ENCODE peak calls at places on chromosomes 2 and 18, in nine cellular contexts. U is ascending aorta; M is stomach; B is ovary; L is Peyer's patch; D is CD4-positive, alpha-beta memory T cell; Q is upper lobe of right lung; X is Panc1; H is uterus. S is an unnamed sample.

GRCh38 chr2:31337860-31338259 is 76.7 kb downstream of the XDH start:
- DNase-seq in U (no peak), M (no peak), B (no peak), L (no peak), D (no peak), Q (no peak), X (no peak), H (no peak), S (no peak)

GRCh38 chr2:178280261-178280852 is 86.0 kb downstream of the OSBPL6 start:
- DNase-seq in U (no peak), M (no peak), B (no peak), L (no peak), D (peak; percentile 35), Q (no peak), X (peak; percentile 25), H (peak; percentile 29), S (no peak)

GRCh38 chr2:24083567-24084385 is 858 bp downstream of the TP53I3 start:
- DNase-seq in U (peak; percentile 33), M (peak; percentile 85), B (no peak), L (peak; percentile 95), D (no peak), Q (peak; percentile 97), X (no peak), H (peak; percentile 72), S (peak; percentile 93)

GRCh38 chr18:52060612-52061259 is 279.3 kb upstream of the DCC start:
- DNase-seq in U (no peak), M (no peak), B (no peak), L (no peak), D (no peak), Q (no peak), X (no peak), H (no peak), S (no peak)

GRCh38 chr2:46909771-46910419 is 5.7 kb downstream of the MCFD2 start:
- DNase-seq in U (no peak), M (peak; percentile 33), B (no peak), L (peak; percentile 86), D (no peak), Q (no peak), X (peak; percentile 73), H (no peak), S (no peak)

GRCh38 chr18:66621816-66622576 is 18.1 kb upstream of the CDH19 start:
- DNase-seq in U (no peak), M (no peak), B (no peak), L (no peak), D (no peak), Q (no peak), X (no peak), H (no peak), S (no peak)

GRCh38 chr2:179842498-179843153 is 18.8 kb downstream of the ZNF385B start:
- DNase-seq in U (no peak), M (no peak), B (no peak), L (no peak), D (no peak), Q (no peak), X (no peak), H (no peak), S (no peak)

GRCh38 chr2:163341426-163341825 is 394.4 kb downstream of the FIGN start:
- DNase-seq in U (no peak), M (no peak), B (no peak), L (no peak), D (no peak), Q (no peak), X (no peak), H (no peak), S (no peak)

GRCh38 chr2:24892928-24893327 is 27.1 kb downstream of the ADCY3 start:
- DNase-seq in U (no peak), M (no peak), B (no peak), L (no peak), D (no peak), Q (no peak), X (no peak), H (no peak), S (no peak)

GRCh38 chr2:238853218-238853617 is 5.3 kb downstream of the TWIST2 start:
- DNase-seq in U (no peak), M (no peak), B (no peak), L (no peak), D (no peak), Q (no peak), X (no peak), H (no peak), S (no peak)

GRCh38 chr2:27428978-27429541 is 629 bp downstream of the NRBP1 start:
- DNase-seq in U (no peak), M (peak; percentile 91), B (peak; percentile 80), L (peak; percentile 92), D (peak; percentile 61), Q (peak; percentile 94), X (no peak), H (peak; percentile 71), S (no peak)

GRCh38 chr2:27428213-27428977 is at the start of gene NRBP1:
- DNase-seq in U (peak; percentile 58), M (peak; percentile 94), B (peak; percentile 93), L (peak; percentile 96), D (peak; percentile 86), Q (peak; percentile 97), X (peak; percentile 46), H (peak; percentile 90), S (peak; percentile 86)

GRCh38 chr2:27427863-27428212 is 593 bp upstream of the NRBP1 start:
- DNase-seq in U (no peak), M (no peak), B (no peak), L (no peak), D (no peak), Q (no peak), X (no peak), H (no peak), S (no peak)

GRCh38 chr2:27435628-27436027 is 6.6 kb upstream of the KRTCAP3 start:
- DNase-seq in U (no peak), M (no peak), B (no peak), L (no peak), D (no peak), Q (no peak), X (no peak), H (no peak), S (no peak)

DNA sequence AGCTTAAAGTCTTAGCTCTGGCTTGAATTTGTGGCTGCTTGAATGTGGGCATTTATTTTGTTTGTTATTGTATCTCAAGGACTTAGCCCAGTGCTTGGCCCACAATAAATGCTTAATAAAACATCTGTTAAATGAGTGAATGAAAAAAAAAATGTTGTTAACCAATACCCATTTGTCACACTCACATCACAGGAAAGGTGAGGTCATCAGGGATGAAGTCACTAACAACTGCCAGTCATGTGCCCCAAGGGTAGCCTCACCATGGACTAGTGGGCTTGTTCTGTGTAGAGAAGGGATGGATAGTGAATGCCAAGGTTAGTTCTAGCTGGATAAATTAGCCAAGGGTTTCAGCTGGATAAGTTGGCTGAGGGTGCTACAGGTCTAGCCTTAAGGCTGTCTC is 3.0 kb downstream of the NRBP1 start:
- DNase-seq in U (no peak), M (no peak), B (no peak), L (no peak), D (no peak), Q (no peak), X (peak; percentile 55), H (no peak), S (no peak)
- H3K27ac ChIP-seq in U (peak overlapping the region; percentile 99), M (no peak overlapping the region), B (no peak overlapping the region), L (no peak overlapping the region), D (no peak overlapping the region), Q (no peak overlapping the region), X (no peak overlapping the region), H (no peak overlapping the region), S (no peak overlapping the region)

GRCh38 chr2:26245810-26246209 is 1.1 kb downstream of the HADHB start:
- DNase-seq in U (no peak), M (no peak), B (no peak), L (no peak), D (no peak), Q (no peak), X (no peak), H (no peak), S (no peak)

GRCh38 chr2:26249625-26250024 is 4.9 kb downstream of the HADHB start:
- DNase-seq in U (no peak), M (no peak), B (no peak), L (no peak), D (no peak), Q (no peak), X (no peak), H (no peak), S (no peak)

GRCh38 chr2:26244479-26245230 is at the start of the genes HADHA and HADHB:
- DNase-seq in U (peak; percentile 57), M (peak; percentile 91), B (peak; percentile 89), L (peak; percentile 95), D (peak; percentile 90), Q (peak; percentile 96), X (peak; percentile 82), H (peak; percentile 89), S (peak; percentile 90)

GRCh38 chr2:26245231-26245732 is 543 bp downstream of the HADHB start:
- DNase-seq in U (no peak), M (peak; percentile 36), B (no peak), L (peak; percentile 79), D (peak; percentile 62), Q (peak; percentile 76), X (no peak), H (no peak), S (peak; percentile 55)

GRCh38 chr2:26246818-26247217 is 2.1 kb downstream of the HADHB start:
- DNase-seq in U (no peak), M (no peak), B (no peak), L (no peak), D (peak; percentile 14), Q (no peak), X (no peak), H (no peak), S (no peak)
- H3K27ac ChIP-seq in U (no peak overlapping the region), M (no peak overlapping the region), B (no peak overlapping the region), L (no peak overlapping the region), D (no peak overlapping the region), Q (no peak overlapping the region), X (peak overlapping the region; percentile 40), H (no peak overlapping the region), S (peak overlapping the region; percentile 67)

GRCh38 chr2:237530472-237531433 is 35.6 kb upstream of the PRLH start:
- DNase-seq in U (no peak), M (no peak), B (no peak), L (no peak), D (no peak), Q (no peak), X (no peak), H (no peak), S (no peak)
- H3K27ac ChIP-seq in U (no peak overlapping the region), M (no peak overlapping the region), B (no peak overlapping the region), L (no peak overlapping the region), D (no peak overlapping the region), Q (no peak overlapping the region), X (no peak overlapping the region), H (no peak overlapping the region), S (no peak overlapping the region)

GRCh38 chr2:217980036-217980435 is 22.8 kb downstream of the TNS1 start:
- DNase-seq in U (no peak), M (no peak), B (peak; percentile 55), L (peak; percentile 54), D (no peak), Q (peak; percentile 65), X (no peak), H (peak; percentile 75), S (no peak)

GRCh38 chr2:217979151-217979811 is 23.5 kb downstream of the TNS1 start:
- DNase-seq in U (no peak), M (no peak), B (peak; percentile 54), L (peak; percentile 40), D (no peak), Q (peak; percentile 64), X (no peak), H (peak; percentile 61), S (no peak)

GRCh38 chr2:217981084-217981730 is 21.6 kb downstream of the TNS1 start:
- DNase-seq in U (no peak), M (no peak), B (peak; percentile 26), L (peak; percentile 28), D (no peak), Q (peak; percentile 69), X (no peak), H (no peak), S (no peak)

GRCh38 chr2:217978536-217979150 is 24.2 kb downstream of the TNS1 start:
- DNase-seq in U (no peak), M (peak; percentile 39), B (peak; percentile 77), L (peak; percentile 43), D (no peak), Q (peak; percentile 72), X (no peak), H (peak; percentile 58), S (no peak)

GRCh38 chr2:217980591-217980990 is 22.2 kb downstream of the TNS1 start:
- DNase-seq in U (no peak), M (no peak), B (peak; percentile 33), L (peak; percentile 19), D (no peak), Q (peak; percentile 58), X (no peak), H (no peak), S (no peak)
- H3K27ac ChIP-seq in U (peak overlapping the region; percentile 36), M (peak overlapping the region; percentile 25), B (peak overlapping the region; percentile 91), L (peak overlapping the region; percentile 19), D (no peak overlapping the region), Q (peak overlapping the region; percentile 36), X (no peak overlapping the region), H (peak overlapping the region; percentile 88), S (no peak overlapping the region)